ENCODE peak calls at places on chromosome 11, in four cellular contexts. P, E, D and X are unnamed samples.

GRCh38 chr11:44049832-44050231 is 2.1 kb downstream of the ACCSL start:
- DNase-seq in P (no peak), E (no peak), D (no peak), X (no peak)

GRCh38 chr11:47536925-47537324 is 16.0 kb downstream of the CELF1 start:
- DNase-seq in P (no peak), E (no peak), D (no peak), X (no peak)

GRCh38 chr11:65112551-65113360 is 1.1 kb downstream of the TM7SF2 start:
- DNase-seq in P (no peak), E (peak; percentile 79), D (peak; percentile 41), X (no peak)

GRCh38 chr11:76456571-76456970 is 11.8 kb downstream of the EMSY start:
- DNase-seq in P (no peak), E (no peak), D (no peak), X (no peak)

GRCh38 chr11:106585061-106585460 is 433.2 kb downstream of the GUCY1A2 start:
- DNase-seq in P (no peak), E (no peak), D (peak; percentile 20), X (no peak)

GRCh38 chr11:57361926-57362325 is 19.0 kb downstream of the PRG3 start:
- DNase-seq in P (no peak), E (no peak), D (no peak), X (no peak)

GRCh38 chr11:121421149-121421906 is 30.8 kb upstream of the SORL1 start:
- DNase-seq in P (no peak), E (peak; percentile 5), D (no peak), X (no peak)

GRCh38 chr11:21897203-21897602 is 295.7 kb upstream of the ANO5 start:
- DNase-seq in P (no peak), E (no peak), D (no peak), X (no peak)

GRCh38 chr11:76772100-76772782 is 10.9 kb upstream of the TSKU start:
- DNase-seq in P (no peak), E (no peak), D (peak; percentile 68), X (no peak)

GRCh38 chr11:110431212-110432073 is 1.7 kb downstream of the FDX1 start:
- DNase-seq in P (no peak), E (no peak), D (no peak), X (no peak)

GRCh38 chr11:26649884-26650283 is 72.0 kb downstream of the SLC5A12 start:
- DNase-seq in P (peak; percentile 54), E (peak; percentile 69), D (peak; percentile 65), X (peak; percentile 3)

GRCh38 chr11:109015283-109015682 is 350.4 kb downstream of the DDX10 start:
- DNase-seq in P (no peak), E (no peak), D (no peak), X (no peak)

GRCh38 chr11:32113637-32114203 is 22.8 kb downstream of the RCN1 start:
- DNase-seq in P (no peak), E (no peak), D (no peak), X (no peak)

GRCh38 chr11:134557571-134558257 is 145.7 kb upstream of the B3GAT1 start:
- DNase-seq in P (no peak), E (no peak), D (no peak), X (no peak)

GRCh38 chr11:116642902-116643301 is 129.9 kb downstream of the BUD13 start:
- DNase-seq in P (no peak), E (no peak), D (no peak), X (no peak)

GRCh38 chr11:68164437-68164836 is 43.2 kb upstream of the CHKA start:
- DNase-seq in P (no peak), E (no peak), D (no peak), X (no peak)

GRCh38 chr11:122933434-122933833 is 48.2 kb downstream of the BSX start:
- DNase-seq in P (no peak), E (no peak), D (no peak), X (no peak)

GRCh38 chr11:6096417-6096816 is 11.1 kb upstream of the OR56B4 start:
- DNase-seq in P (no peak), E (no peak), D (no peak), X (no peak)

GRCh38 chr11:46658259-46658658 is 40.9 kb downstream of the ATG13 start:
- DNase-seq in P (no peak), E (no peak), D (no peak), X (no peak)

GRCh38 chr11:9868641-9869040 is 204.8 kb downstream of the SWAP70 start:
- DNase-seq in P (no peak), E (no peak), D (no peak), X (no peak)

GRCh38 chr11:74442601-74443000 is 24.7 kb downstream of the KCNE3 start:
- DNase-seq in P (no peak), E (no peak), D (no peak), X (no peak)

GRCh38 chr11:35077709-35078695 is 61.0 kb upstream of the CD44 start:
- DNase-seq in P (peak; percentile 88), E (no peak), D (no peak), X (peak; percentile 42)

GRCh38 chr11:125382211-125382807 is 113.8 kb downstream of the FEZ1 start:
- DNase-seq in P (no peak), E (no peak), D (no peak), X (no peak)

GRCh38 chr11:104918113-104918824 is 20.0 kb upstream of the CASP12 start:
- DNase-seq in P (no peak), E (no peak), D (no peak), X (no peak)

GRCh38 chr11:19201737-19202605 is at the start of gene CSRP3:
- DNase-seq in P (no peak), E (no peak), D (no peak), X (no peak)

GRCh38 chr11:77471520-77472234 is 2.2 kb downstream of the PAK1 start:
- DNase-seq in P (no peak), E (peak; percentile 10), D (peak; percentile 33), X (no peak)

GRCh38 chr11:48001438-48002021 is 21.2 kb downstream of the PTPRJ start:
- DNase-seq in P (no peak), E (no peak), D (no peak), X (no peak)

GRCh38 chr11:6771926-6772898 is at the start of gene OR2AG2:
- DNase-seq in P (peak; percentile 37), E (peak; percentile 11), D (no peak), X (no peak)

GRCh38 chr11:67379061-67380058 is 6.0 kb upstream of the CLCF1 start:
- DNase-seq in P (no peak), E (peak; percentile 75), D (no peak), X (no peak)

GRCh38 chr11:10042699-10043098 is 251.3 kb downstream of the SBF2 start:
- DNase-seq in P (no peak), E (no peak), D (no peak), X (no peak)

GRCh38 chr11:70739811-70740474 is 341.6 kb downstream of the CTTN start:
- DNase-seq in P (no peak), E (no peak), D (no peak), X (no peak)

GRCh38 chr11:75151346-75152047 is 590 bp downstream of the SLCO2B1 start:
- DNase-seq in P (no peak), E (no peak), D (no peak), X (no peak)

GRCh38 chr11:17076517-17077239 is 789 bp downstream of the RPS13 start:
- DNase-seq in P (no peak), E (peak; percentile 24), D (no peak), X (no peak)
- TF ChIP-seq ATF3 in P (no peak), E (no peak), D (no peak), X (no peak)

DNA sequence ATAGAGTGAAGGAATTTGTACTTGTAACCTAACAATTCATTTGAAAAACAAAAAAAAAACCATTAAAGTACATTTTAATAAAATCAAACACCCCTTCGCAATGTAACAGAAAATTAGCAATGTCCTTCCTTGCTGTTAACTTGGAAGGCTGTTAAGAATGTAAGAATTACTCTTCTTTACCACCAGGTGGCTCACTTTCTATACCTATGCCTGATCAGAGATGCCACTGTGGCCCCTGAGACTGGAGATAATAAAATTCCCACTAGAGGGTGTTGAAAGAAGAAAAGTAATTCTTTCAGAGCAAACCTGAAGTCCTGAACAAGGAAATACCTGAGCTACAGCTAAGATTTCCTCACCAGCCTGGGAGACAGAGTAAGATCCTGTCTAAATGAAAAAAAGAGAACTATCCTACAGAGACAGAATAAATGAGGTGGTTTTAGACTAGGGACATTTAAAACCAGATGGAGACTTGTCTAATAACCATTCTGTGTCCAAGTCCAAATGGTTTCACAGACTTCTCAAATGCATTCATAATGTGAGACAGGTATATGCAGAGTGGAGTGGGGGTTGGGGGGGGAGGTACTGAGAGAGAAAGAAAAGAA is 1089.3 kb downstream of the FAM181B start:
- DNase-seq in P (no peak), E (peak; percentile 23), D (peak; percentile 60), X (peak; percentile 4)
- TF ChIP-seq ZBTB33 in P (no peak), E (no peak), D (no peak), X (no peak)

DNA sequence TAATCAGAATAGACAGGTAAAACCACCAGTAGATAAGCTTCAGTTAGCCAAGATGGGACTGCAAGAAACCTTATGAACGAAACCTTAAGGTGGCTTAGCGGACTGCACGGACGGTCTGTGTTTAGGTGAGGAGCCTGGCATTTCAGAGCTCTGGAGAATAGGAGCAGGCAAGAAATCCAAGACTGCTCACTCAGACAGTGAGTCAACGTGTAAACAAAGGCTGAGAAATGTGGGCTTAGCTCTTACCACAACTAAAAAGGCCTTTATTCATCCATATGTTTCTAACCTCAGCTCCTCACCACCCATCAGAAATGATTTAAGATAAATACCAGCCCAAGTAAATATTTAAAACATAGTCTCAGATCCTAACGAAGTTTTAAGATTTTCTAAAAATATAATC is 657.7 kb downstream of the OPCML start:
- DNase-seq in P (no peak), E (no peak), D (no peak), X (no peak)
- TF ChIP-seq ATF3 in P (no peak), E (no peak), D (no peak), X (no peak)

GRCh38 chr11:782264-783174 is 5.2 kb upstream of the GATD1 start:
- DNase-seq in P (no peak), E (no peak), D (no peak), X (no peak)

GRCh38 chr11:786235-787083 is 3.4 kb downstream of the CEND1 start:
- DNase-seq in P (no peak), E (no peak), D (no peak), X (no peak)

GRCh38 chr11:779955-780532 is 2.8 kb upstream of the GATD1 start:
- DNase-seq in P (no peak), E (no peak), D (no peak), X (no peak)

GRCh38 chr11:787084-787675 is 2.7 kb downstream of the CEND1 start:
- DNase-seq in P (no peak), E (no peak), D (no peak), X (no peak)

GRCh38 chr11:783581-784015 is 6.3 kb downstream of the CEND1 start:
- DNase-seq in P (no peak), E (peak; percentile 63), D (no peak), X (peak; percentile 78)
- TF ChIP-seq ZBTB33 in P (no peak), E (no peak), D (no peak), X (no peak)